ENCODE peak calls at places on chromosomes 3 and 15, in ten cellular contexts. H is endothelial cell, B is fibroblast of pulmonary artery, P is NT2/D1, M is GDM1, J is frontal cortex, U is cardiac fibroblast, G is NCI-H748 treated with DMSO at 0.1 percent for 48 hours, F is nucleus accumbens, V is NCI-H1436. X is an unnamed sample.

GRCh38 chr15:100096700-100097099 is 245.1 kb downstream of the ADAMTS17 start:
- DNase-seq in P (no peak), F (no peak), B (no peak), U (no peak), H (no peak), J (no peak), V (no peak), M (no peak), G (no peak), X (no peak)

GRCh38 chr15:60803059-60803458 is 324.1 kb upstream of the ICE2 start:
- DNase-seq in P (no peak), G (no peak), U (no peak), J (no peak), V (no peak), H (no peak), F (no peak), B (no peak), M (no peak), X (no peak)

GRCh38 chr15:90829942-90830440 is 38.4 kb upstream of the FURIN start:
- DNase-seq in B (peak), U (no peak), F (no peak), J (no peak), H (no peak), G (no peak), V (no peak), M (peak), P (no peak), X (no peak)

GRCh38 chr3:42708611-42709151 is 6.1 kb upstream of the HHATL start:
- DNase-seq in H (no peak), J (peak), V (no peak), U (no peak), G (no peak), P (no peak), M (no peak), B (no peak), F (no peak), X (no peak)

GRCh38 chr3:189712906-189713483 is 81.8 kb downstream of the TP63 start:
- DNase-seq in U (peak), P (no peak), V (peak), B (no peak), M (no peak), J (no peak), H (no peak), F (no peak), G (peak), X (peak)

GRCh38 chr3:167978071-167978470 is 117.7 kb downstream of the GOLIM4 start:
- DNase-seq in P (no peak), M (peak), B (no peak), F (no peak), J (no peak), G (no peak), U (no peak), V (no peak), H (no peak), X (peak)

GRCh38 chr15:88913017-88913849 is at the start of gene MFGE8:
- DNase-seq in M (peak), U (peak), F (peak), J (peak), B (peak), H (peak), G (peak), P (peak), V (peak), X (no peak)

GRCh38 chr3:138861755-138862333 is 27.1 kb upstream of the PIK3CB start:
- DNase-seq in B (peak), V (no peak), U (peak), M (no peak), G (no peak), F (no peak), J (no peak), P (peak), H (peak), X (no peak)

GRCh38 chr3:134333522-134334181 is 40.6 kb downstream of the AMOTL2 start:
- DNase-seq in F (no peak), V (no peak), M (no peak), G (peak), H (no peak), P (no peak), B (peak), U (peak), J (no peak), X (no peak)

GRCh38 chr3:127803619-127804018 is 18.7 kb downstream of the MGLL start:
- DNase-seq in P (no peak), G (no peak), H (no peak), B (peak), U (peak), V (no peak), F (no peak), J (no peak), M (no peak), X (no peak)

GRCh38 chr3:76470285-76470684 is 569.6 kb upstream of the ROBO2 start:
- DNase-seq in G (no peak), J (no peak), M (no peak), U (peak), H (no peak), P (no peak), B (peak), F (no peak), V (no peak), X (no peak)

GRCh38 chr3:189225431-189225830 is 53.7 kb downstream of the TPRG1 start:
- DNase-seq in G (no peak), B (no peak), M (no peak), V (no peak), F (no peak), P (no peak), U (no peak), J (no peak), H (no peak), X (no peak)

GRCh38 chr3:187902938-187903337 is 157.7 kb upstream of the BCL6 start:
- DNase-seq in U (peak), M (no peak), B (no peak), V (no peak), G (no peak), P (no peak), H (no peak), F (no peak), J (no peak), X (no peak)

GRCh38 chr15:44137750-44138149 is 57.3 kb downstream of the FRMD5 start:
- DNase-seq in G (no peak), F (no peak), U (peak), M (no peak), J (no peak), B (peak), V (no peak), H (no peak), P (no peak), X (peak)

GRCh38 chr3:56251343-56251945 is 216.8 kb downstream of the ERC2 start:
- DNase-seq in B (peak), H (peak), M (no peak), P (peak), F (peak), J (peak), U (peak), G (peak), V (no peak), X (peak)

GRCh38 chr3:14319654-14320182 is 82.7 kb upstream of the SLC6A6 start:
- DNase-seq in H (peak), P (peak), B (peak), V (no peak), U (peak), G (no peak), J (no peak), F (no peak), M (peak), X (no peak)

GRCh38 chr15:55253580-55253979 is 36.0 kb downstream of the RAB27A start:
- DNase-seq in B (peak), F (no peak), J (no peak), P (no peak), V (no peak), G (no peak), U (peak), M (no peak), H (no peak), X (no peak)

GRCh38 chr15:77797270-77797669 is 164.6 kb upstream of the LINGO1 start:
- DNase-seq in M (no peak), F (no peak), J (no peak), P (no peak), G (no peak), U (no peak), H (no peak), V (no peak), B (no peak), X (peak)

GRCh38 chr15:62907275-62907674 is 135.3 kb upstream of the TPM1 start:
- DNase-seq in U (no peak), P (no peak), F (no peak), B (no peak), V (no peak), H (no peak), M (no peak), J (no peak), G (no peak), X (no peak)

GRCh38 chr3:168093229-168093628 is 2.5 kb downstream of the GOLIM4 start:
- DNase-seq in B (no peak), H (no peak), M (no peak), V (no peak), J (no peak), G (no peak), P (no peak), F (no peak), U (no peak), X (no peak)

X was measured in COR-L47.